ENCODE peak calls at places on chromosomes 2 and 18, in eight cellular contexts. One of them, this sample, is unnamed.

GRCh38 chr18:60044290-60045006 is 144.7 kb downstream of the PMAIP1 start:
- DNase-seq in fibroblast of lung: peak; percentile 43
- DNase-seq in foreskin fibroblast: peak; percentile 62
- DNase-seq in OCI-LY7: no peak
- DNase-seq in GM23338: no peak
- DNase-seq in NCI-H1092: no peak
- DNase-seq in GM13976: no peak
- DNase-seq in psoas muscle: no peak
- DNase-seq in this sample: no peak

GRCh38 chr2:128444816-128445532 is 126.3 kb upstream of the HS6ST1 start:
- DNase-seq in fibroblast of lung: no peak
- DNase-seq in NCI-H1092: no peak
- DNase-seq in OCI-LY7: no peak
- DNase-seq in foreskin fibroblast: no peak
- DNase-seq in GM23338: no peak
- DNase-seq in GM13976: no peak
- DNase-seq in psoas muscle: no peak
- DNase-seq in this sample: peak; percentile 10

GRCh38 chr2:127596311-127597045 is 49.5 kb upstream of the GPR17 start:
- DNase-seq in OCI-LY7: no peak
- DNase-seq in GM23338: no peak
- DNase-seq in GM13976: no peak
- DNase-seq in NCI-H1092: no peak
- DNase-seq in psoas muscle: no peak
- DNase-seq in fibroblast of lung: no peak
- DNase-seq in foreskin fibroblast: no peak
- DNase-seq in this sample: no peak

GRCh38 chr18:36333418-36333817 is 35.9 kb downstream of the FHOD3 start:
- DNase-seq in OCI-LY7: no peak
- DNase-seq in NCI-H1092: no peak
- DNase-seq in GM23338: no peak
- DNase-seq in GM13976: no peak
- DNase-seq in fibroblast of lung: peak; percentile 6
- DNase-seq in foreskin fibroblast: peak; percentile 71
- DNase-seq in psoas muscle: no peak
- DNase-seq in this sample: no peak

GRCh38 chr2:159982270-159982669 is 80.1 kb downstream of the PLA2R1 start:
- DNase-seq in fibroblast of lung: peak; percentile 77
- DNase-seq in foreskin fibroblast: peak; percentile 75
- DNase-seq in OCI-LY7: no peak
- DNase-seq in GM23338: no peak
- DNase-seq in psoas muscle: peak; percentile 37
- DNase-seq in GM13976: no peak
- DNase-seq in NCI-H1092: no peak
- DNase-seq in this sample: peak; percentile 49

GRCh38 chr2:225113356-225114015 is 71.2 kb upstream of the DOCK10 start:
- DNase-seq in psoas muscle: no peak
- DNase-seq in foreskin fibroblast: no peak
- DNase-seq in OCI-LY7: no peak
- DNase-seq in NCI-H1092: no peak
- DNase-seq in GM23338: no peak
- DNase-seq in fibroblast of lung: peak; percentile 37
- DNase-seq in GM13976: no peak
- DNase-seq in this sample: no peak

GRCh38 chr2:96531872-96532505 is 4.6 kb upstream of the ARID5A start:
- DNase-seq in foreskin fibroblast: peak; percentile 98
- DNase-seq in GM23338: peak; percentile 87
- DNase-seq in GM13976: peak; percentile 87
- DNase-seq in NCI-H1092: no peak
- DNase-seq in psoas muscle: peak; percentile 93
- DNase-seq in fibroblast of lung: peak; percentile 100
- DNase-seq in OCI-LY7: no peak
- DNase-seq in this sample: peak; percentile 98

GRCh38 chr2:25253153-25253617 is 84.8 kb upstream of the POMC start:
- DNase-seq in foreskin fibroblast: no peak
- DNase-seq in NCI-H1092: no peak
- DNase-seq in GM23338: no peak
- DNase-seq in GM13976: no peak
- DNase-seq in OCI-LY7: no peak
- DNase-seq in fibroblast of lung: no peak
- DNase-seq in psoas muscle: no peak
- DNase-seq in this sample: no peak

GRCh38 chr2:2057125-2057721 is 273.9 kb downstream of the MYT1L start:
- DNase-seq in OCI-LY7: peak; percentile 78
- DNase-seq in NCI-H1092: no peak
- DNase-seq in foreskin fibroblast: no peak
- DNase-seq in psoas muscle: peak; percentile 54
- DNase-seq in fibroblast of lung: no peak
- DNase-seq in GM23338: peak; percentile 84
- DNase-seq in GM13976: no peak
- DNase-seq in this sample: no peak

GRCh38 chr2:172878260-172878659 is 142.6 kb downstream of the RAPGEF4 start:
- DNase-seq in fibroblast of lung: peak; percentile 44
- DNase-seq in GM13976: no peak
- DNase-seq in foreskin fibroblast: peak; percentile 26
- DNase-seq in GM23338: no peak
- DNase-seq in NCI-H1092: no peak
- DNase-seq in OCI-LY7: no peak
- DNase-seq in psoas muscle: no peak
- DNase-seq in this sample: no peak

GRCh38 chr2:72917138-72917874 is at the start of gene EMX1:
- DNase-seq in GM23338: peak; percentile 91
- DNase-seq in foreskin fibroblast: no peak
- DNase-seq in NCI-H1092: peak; percentile 4
- DNase-seq in GM13976: peak; percentile 88
- DNase-seq in psoas muscle: peak; percentile 36
- DNase-seq in fibroblast of lung: no peak
- DNase-seq in OCI-LY7: peak; percentile 35
- DNase-seq in this sample: peak; percentile 45

GRCh38 chr2:219071189-219071816 is 10.6 kb upstream of the IHH start:
- DNase-seq in NCI-H1092: no peak
- DNase-seq in OCI-LY7: no peak
- DNase-seq in psoas muscle: no peak
- DNase-seq in foreskin fibroblast: no peak
- DNase-seq in GM23338: no peak
- DNase-seq in GM13976: peak; percentile 3
- DNase-seq in fibroblast of lung: no peak
- DNase-seq in this sample: no peak

GRCh38 chr2:206240335-206240734 is 34.1 kb upstream of the ZDBF2 start:
- DNase-seq in GM23338: no peak
- DNase-seq in fibroblast of lung: no peak
- DNase-seq in psoas muscle: no peak
- DNase-seq in OCI-LY7: no peak
- DNase-seq in NCI-H1092: no peak
- DNase-seq in GM13976: no peak
- DNase-seq in foreskin fibroblast: peak; percentile 39
- DNase-seq in this sample: no peak

GRCh38 chr18:41938445-41938844 is 16.6 kb upstream of the PIK3C3 start:
- DNase-seq in NCI-H1092: no peak
- DNase-seq in GM23338: peak; percentile 49
- DNase-seq in foreskin fibroblast: peak; percentile 83
- DNase-seq in psoas muscle: no peak
- DNase-seq in OCI-LY7: no peak
- DNase-seq in GM13976: no peak
- DNase-seq in fibroblast of lung: peak; percentile 64
- DNase-seq in this sample: no peak

GRCh38 chr18:59033361-59033760 is 106.3 kb upstream of the SEC11C start:
- DNase-seq in GM23338: peak; percentile 51
- DNase-seq in NCI-H1092: no peak
- DNase-seq in foreskin fibroblast: peak; percentile 10
- DNase-seq in OCI-LY7: no peak
- DNase-seq in fibroblast of lung: no peak
- DNase-seq in psoas muscle: no peak
- DNase-seq in GM13976: no peak
- DNase-seq in this sample: no peak

This sample was measured in breast epithelium.